ENCODE peak calls at places on chromosomes 11 and 22, in five cellular contexts. D is transverse colon, V is upper lobe of left lung, S is GM12891, W is sigmoid colon. R is an unnamed sample.

GRCh38 chr22:27772370-27773235 is 29.0 kb downstream of the MN1 start:
- DNase-seq in V (no peak), D (no peak), S (no peak), W (no peak), R (no peak)

GRCh38 chr11:108817971-108818370 is 153.1 kb downstream of the DDX10 start:
- DNase-seq in W (no peak), S (no peak), D (no peak), V (no peak), R (no peak)

GRCh38 chr11:41921991-41922390 is 462.5 kb upstream of the LRRC4C start:
- DNase-seq in W (no peak), D (no peak), V (no peak), S (no peak), R (no peak)

GRCh38 chr11:133842730-133843129 is 2.6 kb downstream of the SPATA19 start:
- DNase-seq in W (no peak), D (no peak), S (no peak), V (no peak), R (no peak)

GRCh38 chr11:47586043-47586442 is 435 bp upstream of the FAM180B start:
- DNase-seq in D (no peak), W (no peak), V (no peak), S (no peak), R (no peak)

GRCh38 chr11:81007046-81007445 is 1566.2 kb upstream of the TENM4 start:
- DNase-seq in W (no peak), V (no peak), S (no peak), D (no peak), R (no peak)

GRCh38 chr11:77371646-77372045 is 70.2 kb upstream of the GDPD4 start:
- DNase-seq in D (no peak), V (no peak), W (no peak), S (no peak), R (no peak)

GRCh38 chr11:118341749-118342489 is 586 bp downstream of the CD3D start:
- DNase-seq in W (no peak), V (no peak), D (no peak), S (no peak), R (no peak)

GRCh38 chr22:33757041-33757440 is 163.2 kb downstream of the LARGE1 start:
- DNase-seq in S (no peak), V (no peak), W (no peak), D (no peak), R (no peak)

GRCh38 chr11:99069831-99070444 is 49.2 kb downstream of the CNTN5 start:
- DNase-seq in V (no peak), S (no peak), W (peak; percentile 48), D (peak; percentile 12), R (no peak)

GRCh38 chr11:46330154-46330886 is 16.9 kb upstream of the DGKZ start:
- DNase-seq in D (no peak), W (no peak), V (no peak), S (no peak), R (no peak)

GRCh38 chr11:76830639-76831312 is 29.9 kb upstream of the ACER3 start:
- DNase-seq in S (no peak), W (no peak), D (no peak), V (no peak), R (no peak)

GRCh38 chr11:79374707-79375106 is 66.1 kb downstream of the TENM4 start:
- DNase-seq in D (no peak), V (no peak), S (no peak), W (no peak), R (no peak)

GRCh38 chr11:111585371-111585770 is 16.9 kb upstream of the SIK2 start:
- DNase-seq in W (no peak), D (no peak), V (no peak), S (no peak), R (no peak)

GRCh38 chr11:64619811-64620285 is 28.8 kb downstream of the SLC22A12 start:
- DNase-seq in W (peak; percentile 86), D (peak; percentile 23), V (no peak), S (no peak), R (no peak)

GRCh38 chr22:43437871-43438475 is 26.2 kb downstream of the MPPED1 start:
- DNase-seq in V (peak; percentile 63), D (no peak), S (no peak), W (no peak), R (no peak)
- TF ChIP-seq POLR2AphosphoS5 in V (no peak), D (no peak), S (no peak), W (no peak), R (no peak)

DNA sequence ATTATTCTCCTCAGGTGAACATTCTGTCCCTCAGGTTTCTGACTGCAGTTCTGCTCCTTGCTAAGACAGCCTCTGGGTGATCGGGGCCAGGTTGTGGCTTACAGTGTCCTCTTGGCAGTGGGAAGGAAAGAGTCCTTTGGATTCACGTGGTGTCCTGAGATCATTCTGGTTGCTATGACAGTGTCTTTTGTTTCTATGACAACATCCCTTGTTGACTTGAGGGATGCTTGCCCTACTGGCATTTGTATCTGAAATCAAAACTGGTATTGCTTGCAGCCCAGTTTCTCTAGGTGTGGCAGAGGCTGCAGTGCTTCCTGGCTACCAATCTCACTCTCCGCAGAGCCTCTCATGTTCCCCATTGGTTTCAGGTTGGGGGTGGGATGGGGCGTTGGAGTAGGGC is 151.8 kb upstream of the CCDC90B start:
- DNase-seq in V (no peak), D (no peak), S (no peak), W (no peak), R (no peak)
- TF ChIP-seq POLR2AphosphoS5 in V (no peak), D (no peak), S (no peak), W (no peak), R (no peak)

GRCh38 chr22:38504731-38505594 is 1.1 kb downstream of the DDX17 start:
- DNase-seq in W (peak; percentile 78), D (peak; percentile 66), S (peak; percentile 33), V (peak; percentile 37), R (peak; percentile 24)
- TF ChIP-seq POLR2AphosphoS5 in W (no peak), D (peak; percentile 4), S (peak; percentile 48), V (peak; percentile 47), R (no peak)

GRCh38 chr11:65623177-65623576 is 7.6 kb downstream of the PCNX3 start:
- DNase-seq in D (no peak), S (no peak), V (peak; percentile 76), W (no peak), R (no peak)

GRCh38 chr11:65623852-65624616 is 8.5 kb downstream of the PCNX3 start:
- DNase-seq in S (no peak), V (peak; percentile 61), D (no peak), W (no peak), R (no peak)

GRCh38 chr11:65624931-65625627 is 9.5 kb downstream of the PCNX3 start:
- DNase-seq in V (peak; percentile 67), D (no peak), S (no peak), W (no peak), R (no peak)

GRCh38 chr11:65627202-65627601 is 10.7 kb upstream of the SIPA1 start:
- DNase-seq in V (peak; percentile 52), D (no peak), W (no peak), S (no peak), R (no peak)

DNA sequence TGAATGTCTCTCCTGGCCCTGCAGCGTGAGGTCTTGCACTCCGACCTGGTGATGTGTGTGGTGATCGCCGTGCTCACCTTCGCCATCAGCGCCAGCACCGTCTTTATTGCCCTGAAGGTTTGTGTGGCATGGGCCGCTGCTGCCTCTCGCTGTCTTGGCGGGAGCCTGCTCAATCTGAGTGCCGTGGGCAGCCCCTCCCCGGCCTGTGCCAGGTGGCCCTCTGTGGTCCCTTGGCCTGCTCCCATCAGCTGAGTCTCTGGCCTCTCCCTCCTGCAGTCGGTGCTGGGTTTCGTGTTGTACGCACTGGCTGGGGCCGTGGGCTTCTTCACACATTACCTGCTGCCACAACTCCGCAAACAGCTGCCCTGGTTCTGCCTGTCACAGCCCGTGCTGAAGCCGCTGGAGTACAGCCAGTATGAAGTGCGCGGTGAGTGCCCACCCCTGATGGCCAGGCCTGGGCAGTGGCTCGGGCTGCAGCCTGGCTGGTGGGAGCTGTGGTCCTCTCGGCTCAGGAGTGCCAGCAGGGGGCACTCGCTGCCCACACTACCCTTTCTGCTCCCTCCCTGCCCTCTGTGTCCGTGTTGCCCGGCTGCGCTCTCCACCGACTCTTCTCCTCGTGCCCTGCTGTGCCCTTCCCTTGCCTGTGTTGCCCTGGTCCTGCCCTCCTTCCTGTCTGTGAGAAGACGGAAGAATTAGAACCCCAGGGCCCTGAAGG is 10.2 kb downstream of the PCNX3 start:
- DNase-seq in S (peak; percentile 79), W (no peak), V (peak; percentile 84), D (peak; percentile 70), R (peak; percentile 83)
- TF ChIP-seq POLR2AphosphoS5 in S (no peak), W (no peak), V (no peak), D (no peak), R (peak; percentile 27)

GRCh38 chr22:44225091-44225689 is 44.5 kb downstream of the PARVG start:
- DNase-seq in W (peak; percentile 19), V (no peak), D (no peak), S (no peak), R (no peak)
- TF ChIP-seq POLR2AphosphoS5 in W (no peak), V (no peak), D (no peak), S (no peak), R (no peak)

GRCh38 chr11:18011633-18012313 is 1.1 kb downstream of the SERGEF start:
- DNase-seq in D (no peak), W (no peak), V (peak; percentile 15), S (peak; percentile 9), R (no peak)

GRCh38 chr11:18013790-18014507 is 1.1 kb upstream of the SERGEF start:
- DNase-seq in W (no peak), V (no peak), S (no peak), D (peak; percentile 11), R (no peak)

GRCh38 chr11:18012314-18012905 is 437 bp downstream of the SERGEF start:
- DNase-seq in S (no peak), D (peak; percentile 23), V (no peak), W (peak; percentile 69), R (no peak)

GRCh38 chr11:18014876-18015275 is 2.0 kb upstream of the SERGEF start:
- DNase-seq in V (no peak), W (no peak), S (no peak), D (no peak), R (no peak)

GRCh38 chr11:18012906-18013781 is at the start of gene SERGEF:
- DNase-seq in S (peak; percentile 86), D (peak; percentile 98), V (peak; percentile 99), W (peak; percentile 95), R (peak; percentile 82)
- TF ChIP-seq POLR2AphosphoS5 in S (no peak), D (peak; percentile 93), V (peak; percentile 84), W (peak; percentile 88), R (peak; percentile 61)

GRCh38 chr11:124172599-124172998 is 10.5 kb upstream of the OR10D3 start:
- DNase-seq in D (no peak), W (no peak), V (no peak), S (no peak), R (no peak)

GRCh38 chr11:124167852-124168251 is 15.3 kb upstream of the OR10D3 start:
- DNase-seq in D (no peak), S (no peak), W (no peak), V (no peak), R (no peak)

GRCh38 chr11:124170801-124171586 is 12.2 kb upstream of the OR10D3 start:
- DNase-seq in V (peak; percentile 71), D (no peak), W (no peak), S (no peak), R (no peak)

GRCh38 chr11:124174001-124174400 is 9.1 kb upstream of the OR10D3 start:
- DNase-seq in D (no peak), S (no peak), W (no peak), V (no peak), R (no peak)

GRCh38 chr11:124172076-124172475 is 11.1 kb upstream of the OR10D3 start:
- DNase-seq in S (no peak), D (no peak), W (no peak), V (no peak), R (no peak)
- TF ChIP-seq POLR2AphosphoS5 in S (no peak), D (no peak), W (no peak), V (no peak), R (no peak)

R was measured in GM12892.